ENCODE peak calls at places on chromosome 7, in five cellular contexts. A, H, X, U and K are unnamed samples.

GRCh38 chr7:38222481-38223096 is 44.5 kb downstream of the STARD3NL start:
- DNase-seq in A (peak; percentile 55), H (no peak), X (peak; percentile 35), U (peak; percentile 9), K (no peak)

GRCh38 chr7:14995774-14996173 is 93.2 kb upstream of the DGKB start:
- DNase-seq in X (no peak), A (no peak), H (no peak), U (no peak), K (no peak)

GRCh38 chr7:40474790-40475680 is 340.2 kb downstream of the SUGCT start:
- DNase-seq in H (no peak), A (no peak), X (no peak), U (peak; percentile 21), K (no peak)

GRCh38 chr7:27164381-27165088 is 802 bp downstream of the HOXA9 start:
- DNase-seq in U (no peak), A (no peak), X (no peak), H (no peak), K (no peak)

GRCh38 chr7:25186436-25186835 is 41.9 kb downstream of the NPVF start:
- DNase-seq in H (no peak), X (no peak), U (no peak), A (no peak), K (no peak)

GRCh38 chr7:33392143-33392542 is 262.8 kb downstream of the BBS9 start:
- DNase-seq in U (no peak), A (peak; percentile 95), H (no peak), X (no peak), K (no peak)

GRCh38 chr7:45897042-45897690 is 8.9 kb downstream of the IGFBP1 start:
- DNase-seq in H (no peak), U (no peak), A (no peak), X (no peak), K (no peak)

GRCh38 chr7:27103489-27104226 is 1.2 kb upstream of the HOXA2 start:
- DNase-seq in H (no peak), A (no peak), X (no peak), U (no peak), K (no peak)

GRCh38 chr7:17523813-17524741 is 225.6 kb downstream of the AHR start:
- DNase-seq in A (peak; percentile 6), X (no peak), H (no peak), U (no peak), K (no peak)

GRCh38 chr7:150325110-150325611 is 1.8 kb upstream of the ACTR3C start:
- DNase-seq in X (no peak), H (no peak), A (no peak), U (no peak), K (no peak)

GRCh38 chr7:35253680-35254495 is at the start of gene TBX20:
- DNase-seq in A (no peak), U (no peak), X (no peak), H (no peak), K (no peak)